ENCODE peak calls at places on chromosomes 11 and 22, in five cellular contexts. One of them, this sample, is unnamed.

GRCh38 chr22:25702046-25702445 is 39.9 kb upstream of the MYO18B start:
- DNase-seq in brain microvascular endothelial cell: no peak
- DNase-seq in kidney: no peak
- DNase-seq in CD8-positive, alpha-beta T cell: no peak
- DNase-seq in HepG2: peak
- DNase-seq in this sample: no peak

GRCh38 chr22:24947881-24948280 is 1.4 kb upstream of the LHFPL7 start:
- DNase-seq in brain microvascular endothelial cell: no peak
- DNase-seq in kidney: no peak
- DNase-seq in CD8-positive, alpha-beta T cell: no peak
- DNase-seq in HepG2: no peak
- DNase-seq in this sample: no peak

GRCh38 chr11:81644239-81644840 is 1089.3 kb downstream of the FAM181B start:
- DNase-seq in brain microvascular endothelial cell: peak
- DNase-seq in kidney: no peak
- DNase-seq in CD8-positive, alpha-beta T cell: no peak
- DNase-seq in HepG2: peak
- DNase-seq in this sample: no peak

GRCh38 chr11:35047179-35047578 is 91.8 kb upstream of the CD44 start:
- DNase-seq in brain microvascular endothelial cell: no peak
- DNase-seq in kidney: no peak
- DNase-seq in CD8-positive, alpha-beta T cell: peak
- DNase-seq in HepG2: no peak
- DNase-seq in this sample: no peak

GRCh38 chr22:25197335-25197734 is 2.3 kb upstream of the CRYBB3 start:
- DNase-seq in brain microvascular endothelial cell: no peak
- DNase-seq in kidney: no peak
- DNase-seq in CD8-positive, alpha-beta T cell: no peak
- DNase-seq in HepG2: no peak
- DNase-seq in this sample: no peak

GRCh38 chr11:83002047-83002446 is 69.7 kb downstream of the RAB30 start:
- DNase-seq in brain microvascular endothelial cell: peak
- DNase-seq in kidney: no peak
- DNase-seq in CD8-positive, alpha-beta T cell: no peak
- DNase-seq in HepG2: no peak
- DNase-seq in this sample: no peak

GRCh38 chr11:123775274-123775673 is 21.0 kb upstream of the OR6X1 start:
- DNase-seq in brain microvascular endothelial cell: no peak
- DNase-seq in kidney: no peak
- DNase-seq in CD8-positive, alpha-beta T cell: no peak
- DNase-seq in HepG2: no peak
- DNase-seq in this sample: no peak

GRCh38 chr22:24409707-24410106 is 17.7 kb upstream of the ADORA2A start:
- DNase-seq in brain microvascular endothelial cell: no peak
- DNase-seq in kidney: no peak
- DNase-seq in CD8-positive, alpha-beta T cell: no peak
- DNase-seq in HepG2: no peak
- DNase-seq in this sample: no peak

GRCh38 chr11:19241260-19242183 is 777 bp upstream of the E2F8 start:
- DNase-seq in brain microvascular endothelial cell: no peak
- DNase-seq in kidney: peak
- DNase-seq in CD8-positive, alpha-beta T cell: no peak
- DNase-seq in HepG2: no peak
- DNase-seq in this sample: no peak

GRCh38 chr11:113839842-113840241 is 35.5 kb downstream of the USP28 start:
- DNase-seq in brain microvascular endothelial cell: no peak
- DNase-seq in kidney: no peak
- DNase-seq in CD8-positive, alpha-beta T cell: no peak
- DNase-seq in HepG2: no peak
- DNase-seq in this sample: no peak

GRCh38 chr11:11313426-11313825 is 39.6 kb downstream of the CSNK2A3 start:
- DNase-seq in brain microvascular endothelial cell: peak
- DNase-seq in kidney: no peak
- DNase-seq in CD8-positive, alpha-beta T cell: no peak
- DNase-seq in HepG2: peak
- DNase-seq in this sample: no peak

GRCh38 chr22:46635756-46636155 is 15.6 kb downstream of the GRAMD4 start:
- DNase-seq in brain microvascular endothelial cell: no peak
- DNase-seq in kidney: no peak
- DNase-seq in CD8-positive, alpha-beta T cell: no peak
- DNase-seq in HepG2: no peak
- DNase-seq in this sample: no peak

GRCh38 chr11:93099811-93100210 is 98.0 kb downstream of the SLC36A4 start:
- DNase-seq in brain microvascular endothelial cell: peak
- DNase-seq in kidney: no peak
- DNase-seq in CD8-positive, alpha-beta T cell: no peak
- DNase-seq in HepG2: no peak
- DNase-seq in this sample: peak

GRCh38 chr22:36443198-36443770 is 38.2 kb downstream of the TXN2 start:
- DNase-seq in brain microvascular endothelial cell: no peak
- DNase-seq in kidney: no peak
- DNase-seq in CD8-positive, alpha-beta T cell: no peak
- DNase-seq in HepG2: no peak
- DNase-seq in this sample: no peak

GRCh38 chr11:10526974-10527918 is 13.7 kb downstream of the RNF141 start:
- DNase-seq in brain microvascular endothelial cell: no peak
- DNase-seq in kidney: no peak
- DNase-seq in CD8-positive, alpha-beta T cell: no peak
- DNase-seq in HepG2: no peak
- DNase-seq in this sample: no peak

GRCh38 chr11:74371269-74372039 is 26.8 kb downstream of the PGM2L1 start:
- DNase-seq in brain microvascular endothelial cell: peak
- DNase-seq in kidney: no peak
- DNase-seq in CD8-positive, alpha-beta T cell: no peak
- DNase-seq in HepG2: no peak
- DNase-seq in this sample: no peak

GRCh38 chr11:128733440-128734115 is 39.7 kb downstream of the FLI1 start:
- DNase-seq in brain microvascular endothelial cell: peak
- DNase-seq in kidney: no peak
- DNase-seq in CD8-positive, alpha-beta T cell: no peak
- DNase-seq in HepG2: no peak
- DNase-seq in this sample: no peak

GRCh38 chr22:37999640-38000272 is 15.4 kb upstream of the SOX10 start:
- DNase-seq in brain microvascular endothelial cell: peak
- DNase-seq in kidney: no peak
- DNase-seq in CD8-positive, alpha-beta T cell: no peak
- DNase-seq in HepG2: no peak
- DNase-seq in this sample: no peak

GRCh38 chr11:123567466-123567865 is 87.0 kb downstream of the SCN3B start:
- DNase-seq in brain microvascular endothelial cell: no peak
- DNase-seq in kidney: no peak
- DNase-seq in CD8-positive, alpha-beta T cell: no peak
- DNase-seq in HepG2: no peak
- DNase-seq in this sample: no peak

GRCh38 chr11:131512228-131512627 is 141.8 kb downstream of the NTM start:
- DNase-seq in brain microvascular endothelial cell: no peak
- DNase-seq in kidney: no peak
- DNase-seq in CD8-positive, alpha-beta T cell: no peak
- DNase-seq in HepG2: no peak
- DNase-seq in this sample: no peak

GRCh38 chr22:26632422-26633155 is 10.8 kb downstream of the CRYBA4 start:
- DNase-seq in brain microvascular endothelial cell: no peak
- DNase-seq in kidney: no peak
- DNase-seq in CD8-positive, alpha-beta T cell: no peak
- DNase-seq in HepG2: no peak
- DNase-seq in this sample: no peak

GRCh38 chr11:69479591-69480271 is 1.7 kb upstream of the LINC01488 start:
- DNase-seq in brain microvascular endothelial cell: no peak
- DNase-seq in kidney: peak
- DNase-seq in CD8-positive, alpha-beta T cell: no peak
- DNase-seq in HepG2: no peak
- DNase-seq in this sample: no peak

GRCh38 chr11:127056338-127056971 is 55.9 kb upstream of the KIRREL3 start:
- DNase-seq in brain microvascular endothelial cell: no peak
- DNase-seq in kidney: no peak
- DNase-seq in CD8-positive, alpha-beta T cell: no peak
- DNase-seq in HepG2: no peak
- DNase-seq in this sample: no peak

GRCh38 chr11:66619080-66619554 is 2.7 kb downstream of the RBM14 start:
- DNase-seq in brain microvascular endothelial cell: peak
- DNase-seq in kidney: no peak
- DNase-seq in CD8-positive, alpha-beta T cell: peak
- DNase-seq in HepG2: no peak
- DNase-seq in this sample: no peak

GRCh38 chr11:74024630-74025029 is 15.7 kb upstream of the UCP3 start:
- DNase-seq in brain microvascular endothelial cell: peak
- DNase-seq in kidney: no peak
- DNase-seq in CD8-positive, alpha-beta T cell: no peak
- DNase-seq in HepG2: no peak
- DNase-seq in this sample: peak

GRCh38 chr11:77557553-77557952 is 32.2 kb upstream of the AQP11 start:
- DNase-seq in brain microvascular endothelial cell: peak
- DNase-seq in kidney: no peak
- DNase-seq in CD8-positive, alpha-beta T cell: no peak
- DNase-seq in HepG2: peak
- DNase-seq in this sample: no peak

GRCh38 chr22:44915441-44915840 is 94.4 kb downstream of the PHF21B start:
- DNase-seq in brain microvascular endothelial cell: no peak
- DNase-seq in kidney: peak
- DNase-seq in CD8-positive, alpha-beta T cell: no peak
- DNase-seq in HepG2: no peak
- DNase-seq in this sample: no peak

GRCh38 chr11:5737091-5737490 is 843 bp downstream of the OR56B1 start:
- DNase-seq in brain microvascular endothelial cell: peak
- DNase-seq in kidney: no peak
- DNase-seq in CD8-positive, alpha-beta T cell: no peak
- DNase-seq in HepG2: no peak
- DNase-seq in this sample: peak

GRCh38 chr22:30178180-30179126 is 68.1 kb downstream of the LIF start:
- DNase-seq in brain microvascular endothelial cell: no peak
- DNase-seq in kidney: no peak
- DNase-seq in CD8-positive, alpha-beta T cell: no peak
- DNase-seq in HepG2: no peak
- DNase-seq in this sample: no peak

GRCh38 chr11:61874460-61874809 is 16.9 kb downstream of the FADS3 start:
- DNase-seq in brain microvascular endothelial cell: no peak
- DNase-seq in kidney: no peak
- DNase-seq in CD8-positive, alpha-beta T cell: no peak
- DNase-seq in HepG2: no peak
- DNase-seq in this sample: no peak

GRCh38 chr11:11170352-11171084 is 182.5 kb downstream of the CSNK2A3 start:
- DNase-seq in brain microvascular endothelial cell: no peak
- DNase-seq in kidney: no peak
- DNase-seq in CD8-positive, alpha-beta T cell: no peak
- DNase-seq in HepG2: no peak
- DNase-seq in this sample: no peak

GRCh38 chr22:48886604-48887393 is 940.9 kb downstream of the BRD1 start:
- DNase-seq in brain microvascular endothelial cell: no peak
- DNase-seq in kidney: peak
- DNase-seq in CD8-positive, alpha-beta T cell: no peak
- DNase-seq in HepG2: no peak
- DNase-seq in this sample: no peak

GRCh38 chr11:13448876-13449275 is 14.1 kb downstream of the BTBD10 start:
- DNase-seq in brain microvascular endothelial cell: no peak
- DNase-seq in kidney: no peak
- DNase-seq in CD8-positive, alpha-beta T cell: no peak
- DNase-seq in HepG2: no peak
- DNase-seq in this sample: no peak

GRCh38 chr22:37176464-37177061 is 11.5 kb downstream of the C1QTNF6 start:
- DNase-seq in brain microvascular endothelial cell: peak
- DNase-seq in kidney: peak
- DNase-seq in CD8-positive, alpha-beta T cell: no peak
- DNase-seq in HepG2: no peak
- DNase-seq in this sample: no peak

GRCh38 chr11:10984742-10985141 is 126.9 kb upstream of the ZBED5 start:
- DNase-seq in brain microvascular endothelial cell: no peak
- DNase-seq in kidney: no peak
- DNase-seq in CD8-positive, alpha-beta T cell: no peak
- DNase-seq in HepG2: no peak
- DNase-seq in this sample: no peak

GRCh38 chr11:60790726-60791125 is 5.6 kb downstream of the MS4A10 start:
- DNase-seq in brain microvascular endothelial cell: no peak
- DNase-seq in kidney: peak
- DNase-seq in CD8-positive, alpha-beta T cell: no peak
- DNase-seq in HepG2: no peak
- DNase-seq in this sample: no peak

GRCh38 chr11:60786811-60787567 is 1.9 kb downstream of the MS4A10 start:
- DNase-seq in brain microvascular endothelial cell: peak
- DNase-seq in kidney: peak
- DNase-seq in CD8-positive, alpha-beta T cell: no peak
- DNase-seq in HepG2: no peak
- DNase-seq in this sample: peak

GRCh38 chr11:60791534-60791933 is 6.4 kb downstream of the MS4A10 start:
- DNase-seq in brain microvascular endothelial cell: no peak
- DNase-seq in kidney: no peak
- DNase-seq in CD8-positive, alpha-beta T cell: no peak
- DNase-seq in HepG2: no peak
- DNase-seq in this sample: no peak

GRCh38 chr11:60785806-60786361 is 751 bp downstream of the MS4A10 start:
- DNase-seq in brain microvascular endothelial cell: peak
- DNase-seq in kidney: peak
- DNase-seq in CD8-positive, alpha-beta T cell: no peak
- DNase-seq in HepG2: no peak
- DNase-seq in this sample: no peak

GRCh38 chr11:60788401-60789110 is 3.4 kb downstream of the MS4A10 start:
- DNase-seq in brain microvascular endothelial cell: no peak
- DNase-seq in kidney: peak
- DNase-seq in CD8-positive, alpha-beta T cell: no peak
- DNase-seq in HepG2: no peak
- DNase-seq in this sample: no peak
- TF ChIP-seq CTCF in brain microvascular endothelial cell: no peak
- TF ChIP-seq CTCF in kidney: no peak
- TF ChIP-seq CTCF in CD8-positive, alpha-beta T cell: no peak
- TF ChIP-seq CTCF in HepG2: no peak
- TF ChIP-seq CTCF in this sample: no peak

DNA sequence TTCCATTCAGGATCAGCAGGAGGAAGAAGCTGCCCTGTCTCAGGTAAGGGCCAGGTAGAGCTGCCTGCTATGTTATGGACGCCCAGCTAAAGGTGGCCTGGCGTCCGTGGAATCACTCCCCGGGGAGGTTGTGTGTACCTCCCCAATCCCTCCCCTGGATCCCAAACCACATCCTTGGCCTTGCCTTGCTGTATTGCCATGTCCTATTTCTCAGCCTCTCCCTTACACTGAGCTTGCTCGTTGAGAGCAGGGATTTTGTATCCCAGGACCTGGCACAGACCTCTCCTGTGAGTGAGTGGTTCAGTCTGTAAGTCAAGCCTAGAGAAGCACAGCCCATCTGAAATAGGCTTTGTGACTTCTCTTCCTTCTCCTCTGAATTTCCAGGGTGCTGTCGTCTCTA is 53.9 kb downstream of the TRAF6 start:
- DNase-seq in brain microvascular endothelial cell: no peak
- DNase-seq in kidney: no peak
- DNase-seq in CD8-positive, alpha-beta T cell: no peak
- DNase-seq in HepG2: no peak
- DNase-seq in this sample: no peak
- H3K27ac ChIP-seq in brain microvascular endothelial cell: peak
- H3K27ac ChIP-seq in kidney: peak
- H3K27ac ChIP-seq in CD8-positive, alpha-beta T cell: no peak
- H3K27ac ChIP-seq in HepG2: no peak
- H3K27ac ChIP-seq in this sample: peak

GRCh38 chr22:39446239-39446721 is 10.5 kb upstream of the MGAT3 start:
- DNase-seq in brain microvascular endothelial cell: no peak
- DNase-seq in kidney: peak
- DNase-seq in CD8-positive, alpha-beta T cell: no peak
- DNase-seq in HepG2: no peak
- DNase-seq in this sample: no peak
- TF ChIP-seq CTCF in brain microvascular endothelial cell: no peak
- TF ChIP-seq CTCF in kidney: no peak
- TF ChIP-seq CTCF in CD8-positive, alpha-beta T cell: no peak
- TF ChIP-seq CTCF in HepG2: peak
- TF ChIP-seq CTCF in this sample: no peak

GRCh38 chr11:764322-765024 is 12.8 kb downstream of the GATD1 start:
- DNase-seq in brain microvascular endothelial cell: no peak
- DNase-seq in kidney: peak
- DNase-seq in CD8-positive, alpha-beta T cell: no peak
- DNase-seq in HepG2: no peak
- DNase-seq in this sample: no peak
- H3K27ac ChIP-seq in brain microvascular endothelial cell: no peak
- H3K27ac ChIP-seq in kidney: no peak
- H3K27ac ChIP-seq in CD8-positive, alpha-beta T cell: no peak
- H3K27ac ChIP-seq in HepG2: no peak
- H3K27ac ChIP-seq in this sample: no peak